ENCODE peak calls at places on chromosomes 12 and 14, in four cellular contexts. B is astrocyte, S is K562, H is fibroblast of lung. Y is an unnamed sample.

GRCh38 chr14:25053585-25053984 is 3.6 kb upstream of the STXBP6 start:
- DNase-seq in B (no peak), S (no peak), H (no peak), Y (no peak)

GRCh38 chr14:32702571-32702970 is 236.1 kb upstream of the NPAS3 start:
- DNase-seq in B (peak; percentile 59), S (no peak), H (peak; percentile 71), Y (peak; percentile 78)

GRCh38 chr12:39764944-39765560 is 145.4 kb upstream of the ABCD2 start:
- DNase-seq in B (peak; percentile 36), S (peak; percentile 33), H (peak; percentile 43), Y (peak; percentile 52)

GRCh38 chr12:101793401-101793800 is 37.4 kb downstream of the GNPTAB start:
- DNase-seq in B (peak; percentile 84), S (peak; percentile 69), H (peak; percentile 87), Y (no peak)

GRCh38 chr12:113932411-113933196 is 33.5 kb downstream of the RBM19 start:
- DNase-seq in B (peak; percentile 12), S (peak; percentile 96), H (peak; percentile 21), Y (peak; percentile 73)

GRCh38 chr14:68253381-68253780 is 433.8 kb downstream of the RAD51B start:
- DNase-seq in B (no peak), S (no peak), H (no peak), Y (no peak)

GRCh38 chr14:98685725-98686124 is 586.3 kb downstream of the BCL11B start:
- DNase-seq in B (no peak), S (no peak), H (no peak), Y (no peak)

GRCh38 chr12:78081590-78082314 is 251.1 kb downstream of the NAV3 start:
- DNase-seq in B (no peak), S (no peak), H (no peak), Y (no peak)

GRCh38 chr12:118102070-118102469 is 1.7 kb downstream of the VSIG10 start:
- DNase-seq in B (no peak), S (no peak), H (peak; percentile 33), Y (no peak)

GRCh38 chr14:69882915-69883314 is 3.7 kb downstream of the SMOC1 start:
- DNase-seq in B (no peak), S (no peak), H (no peak), Y (no peak)

GRCh38 chr12:29146201-29146600 is 2.9 kb upstream of the FAR2 start:
- DNase-seq in B (no peak), S (peak; percentile 34), H (no peak), Y (peak; percentile 8)

GRCh38 chr12:29145372-29146170 is 3.5 kb upstream of the FAR2 start:
- DNase-seq in B (no peak), S (no peak), H (no peak), Y (peak; percentile 63)

GRCh38 chr12:29149691-29150382 is 759 bp downstream of the FAR2 start:
- DNase-seq in B (no peak), S (peak; percentile 14), H (no peak), Y (peak; percentile 14)

GRCh38 chr12:29148958-29149690 is at the start of gene FAR2:
- DNase-seq in B (peak; percentile 18), S (peak; percentile 48), H (peak; percentile 53), Y (peak; percentile 66)

DNA sequence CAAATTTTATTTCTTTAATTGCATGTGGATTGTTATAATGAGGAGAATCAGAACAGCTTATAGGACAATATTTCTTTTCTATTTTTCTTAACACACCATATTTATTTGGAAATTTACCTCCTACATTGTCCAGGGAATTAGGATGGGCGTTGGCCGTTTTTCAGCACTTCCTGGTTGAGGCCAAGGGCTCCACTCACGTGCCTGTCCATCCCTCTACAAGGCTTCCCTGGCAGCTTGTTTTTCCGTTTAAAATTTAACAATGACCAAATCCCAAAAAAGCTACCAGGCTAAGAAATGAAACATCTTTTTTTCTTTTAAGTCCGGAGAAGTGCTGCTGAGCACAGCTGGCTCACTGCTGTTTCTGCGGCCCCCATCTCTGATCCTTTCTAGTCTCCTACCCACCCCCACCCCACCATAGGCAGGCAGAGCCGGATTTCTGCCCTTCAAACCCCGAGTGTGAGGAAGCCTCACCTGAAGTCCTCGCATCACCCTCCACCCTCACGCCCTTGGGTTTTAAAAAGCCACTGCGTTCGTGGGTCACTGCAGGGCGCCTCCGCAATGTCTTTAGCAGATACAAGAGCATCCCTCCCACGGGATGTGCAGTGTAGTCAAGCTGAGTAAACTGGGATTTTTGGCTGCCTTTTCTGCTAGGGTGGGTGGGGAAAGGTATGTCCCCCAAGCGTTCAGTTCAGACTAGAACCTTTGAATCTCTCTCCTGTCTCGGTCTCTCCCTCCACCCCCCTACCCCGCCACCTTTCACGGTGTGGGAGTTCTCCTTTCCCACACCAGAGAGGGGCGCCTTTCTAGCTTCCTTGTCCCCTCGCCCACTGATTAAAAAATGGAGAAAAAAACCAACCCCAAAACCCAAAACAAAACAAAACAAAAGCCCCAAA is 767 bp upstream of the FAR2 start:
- DNase-seq in B (no peak), S (peak; percentile 27), H (peak; percentile 22), Y (peak; percentile 13)
- H3K9ac ChIP-seq in B (peak overlapping the region; percentile 95), S (peak overlapping the region; percentile 65), H (peak overlapping the region; percentile 85), Y (no peak overlapping the region)

DNA sequence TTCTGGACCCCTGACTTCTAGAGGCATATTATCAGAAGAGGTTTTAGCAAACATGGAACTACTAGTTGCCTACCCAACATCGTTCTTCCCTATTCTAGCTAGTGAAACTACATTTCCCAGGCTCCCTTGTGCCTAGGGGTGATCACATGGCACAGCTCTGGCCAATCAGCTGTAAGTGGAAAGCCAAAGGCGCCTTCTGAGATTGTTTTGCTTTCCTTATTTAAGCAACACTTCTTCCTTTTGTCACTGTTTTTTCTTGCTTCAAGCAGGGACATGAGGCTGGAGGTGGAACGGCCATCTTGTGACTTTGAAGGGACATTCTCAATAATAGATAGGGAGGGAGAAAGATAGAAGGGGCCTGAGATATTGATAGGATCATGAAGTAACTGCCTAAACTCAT is 136.7 kb downstream of the ZNF664 start:
- DNase-seq in B (no peak), S (peak; percentile 52), H (no peak), Y (peak; percentile 43)
- H3K4me2 ChIP-seq in B (no peak overlapping the region), S (no peak overlapping the region), H (no peak overlapping the region), Y (no peak overlapping the region)

GRCh38 chr12:108879615-108880254 is at the start of gene DAO:
- DNase-seq in B (no peak), S (no peak), H (no peak), Y (no peak)
- TF ChIP-seq CTCF in B (no peak), S (no peak), H (no peak), Y (no peak)

DNA sequence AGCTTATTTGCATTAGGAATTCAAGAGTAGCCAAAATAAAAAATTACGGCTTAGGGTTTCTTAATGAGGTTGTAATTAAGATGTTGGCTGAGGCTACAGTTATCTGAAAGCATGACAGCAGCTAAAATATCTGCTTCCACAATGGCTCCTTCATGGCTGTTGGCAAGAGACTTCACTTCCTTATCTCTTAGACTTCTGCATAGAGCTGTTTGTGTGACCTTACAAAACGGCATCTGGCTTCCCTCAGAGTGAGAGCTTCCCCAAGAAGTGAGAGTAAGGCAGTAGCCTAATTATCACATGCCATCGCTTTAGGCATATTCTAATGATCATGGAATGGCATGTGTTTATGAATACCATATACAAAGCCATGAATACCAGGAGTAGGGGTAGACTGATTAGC is 57.6 kb downstream of the CCDC59 start:
- DNase-seq in B (peak; percentile 14), S (no peak), H (peak; percentile 33), Y (no peak)
- H3K9ac ChIP-seq in B (no peak overlapping the region), S (no peak overlapping the region), H (no peak overlapping the region), Y (no peak overlapping the region)

GRCh38 chr14:50069325-50069724 is 47.0 kb downstream of the VCPKMT start:
- DNase-seq in B (no peak), S (no peak), H (no peak), Y (no peak)
- H3K4me2 ChIP-seq in B (no peak overlapping the region), S (no peak overlapping the region), H (no peak overlapping the region), Y (no peak overlapping the region)

GRCh38 chr12:44500423-44500822 is 375.7 kb downstream of the NELL2 start:
- DNase-seq in B (no peak), S (no peak), H (no peak), Y (no peak)
- TF ChIP-seq CTCF in B (no peak), S (no peak), H (no peak), Y (no peak)

GRCh38 chr14:94143239-94143638 is 13.8 kb upstream of the IFI27L2 start:
- DNase-seq in B (no peak), S (peak; percentile 19), H (no peak), Y (peak; percentile 61)

GRCh38 chr14:94143711-94144110 is 14.3 kb upstream of the IFI27L2 start:
- DNase-seq in B (no peak), S (no peak), H (no peak), Y (no peak)

GRCh38 chr14:94144765-94145164 is 15.4 kb upstream of the IFI27L2 start:
- DNase-seq in B (no peak), S (no peak), H (no peak), Y (peak; percentile 39)

GRCh38 chr14:94142836-94143235 is 13.4 kb upstream of the IFI27L2 start:
- DNase-seq in B (no peak), S (no peak), H (no peak), Y (no peak)

GRCh38 chr14:94142247-94142646 is 12.8 kb upstream of the IFI27L2 start:
- DNase-seq in B (no peak), S (no peak), H (no peak), Y (no peak)
- H3K9ac ChIP-seq in B (no peak overlapping the region), S (no peak overlapping the region), H (no peak overlapping the region), Y (no peak overlapping the region)

Y was measured in neural progenitor cell.